ENCODE peak calls at places on chromosomes 4 and X, in five cellular contexts. One of them, this sample, is unnamed.

GRCh38 chr4:61336488-61336887 is 136.4 kb downstream of the ADGRL3 start:
- DNase-seq in mammary epithelial cell: no peak
- DNase-seq in astrocyte: no peak
- DNase-seq in IMR-90: no peak
- DNase-seq in neural progenitor cell: peak
- DNase-seq in this sample: peak

GRCh38 chr4:144645621-144646522 is at the start of gene HHIP:
- DNase-seq in mammary epithelial cell: peak
- DNase-seq in astrocyte: peak
- DNase-seq in IMR-90: peak
- DNase-seq in neural progenitor cell: peak
- DNase-seq in this sample: peak

GRCh38 chr4:120071192-120071795 is 4.6 kb upstream of the MAD2L1 start:
- DNase-seq in mammary epithelial cell: peak
- DNase-seq in astrocyte: peak
- DNase-seq in IMR-90: peak
- DNase-seq in neural progenitor cell: peak
- DNase-seq in this sample: peak

GRCh38 chrX:38282044-38282443 is 45.3 kb downstream of the RPGR start:
- DNase-seq in mammary epithelial cell: no peak
- DNase-seq in astrocyte: no peak
- DNase-seq in IMR-90: no peak
- DNase-seq in neural progenitor cell: peak
- DNase-seq in this sample: peak

GRCh38 chr4:178556796-178557195 is 1114.6 kb upstream of the AGA start:
- DNase-seq in mammary epithelial cell: no peak
- DNase-seq in astrocyte: no peak
- DNase-seq in IMR-90: no peak
- DNase-seq in neural progenitor cell: no peak
- DNase-seq in this sample: no peak

GRCh38 chr4:107896158-107896645 is 35.1 kb upstream of the CYP2U1 start:
- DNase-seq in mammary epithelial cell: peak
- DNase-seq in astrocyte: peak
- DNase-seq in IMR-90: peak
- DNase-seq in neural progenitor cell: no peak
- DNase-seq in this sample: no peak

GRCh38 chr4:49058306-49058705 is 72.2 kb downstream of the CWH43 start:
- DNase-seq in mammary epithelial cell: no peak
- DNase-seq in astrocyte: no peak
- DNase-seq in IMR-90: no peak
- DNase-seq in neural progenitor cell: no peak
- DNase-seq in this sample: no peak

GRCh38 chr4:39476181-39476873 is 17.5 kb downstream of the LIAS start:
- DNase-seq in mammary epithelial cell: no peak
- DNase-seq in astrocyte: no peak
- DNase-seq in IMR-90: peak
- DNase-seq in neural progenitor cell: no peak
- DNase-seq in this sample: no peak

GRCh38 chr4:163679189-163679588 is 184.7 kb downstream of the TMA16 start:
- DNase-seq in mammary epithelial cell: no peak
- DNase-seq in astrocyte: peak
- DNase-seq in IMR-90: peak
- DNase-seq in neural progenitor cell: peak
- DNase-seq in this sample: no peak

GRCh38 chr4:146545102-146545501 is 23.4 kb upstream of the SLC10A7 start:
- DNase-seq in mammary epithelial cell: peak
- DNase-seq in astrocyte: no peak
- DNase-seq in IMR-90: peak
- DNase-seq in neural progenitor cell: peak
- DNase-seq in this sample: peak

GRCh38 chrX:107146670-107147069 is 28.0 kb upstream of the RBM41 start:
- DNase-seq in mammary epithelial cell: peak
- DNase-seq in astrocyte: no peak
- DNase-seq in IMR-90: peak
- DNase-seq in neural progenitor cell: no peak
- DNase-seq in this sample: no peak

GRCh38 chr4:175412161-175412560 is 399.9 kb downstream of the GPM6A start:
- DNase-seq in mammary epithelial cell: peak
- DNase-seq in astrocyte: peak
- DNase-seq in IMR-90: peak
- DNase-seq in neural progenitor cell: no peak
- DNase-seq in this sample: no peak

GRCh38 chr4:2932951-2933565 is 30.1 kb downstream of the NOP14 start:
- DNase-seq in mammary epithelial cell: no peak
- DNase-seq in astrocyte: no peak
- DNase-seq in IMR-90: no peak
- DNase-seq in neural progenitor cell: no peak
- DNase-seq in this sample: peak

GRCh38 chr4:29852537-29852936 is 867.6 kb upstream of the PCDH7 start:
- DNase-seq in mammary epithelial cell: no peak
- DNase-seq in astrocyte: no peak
- DNase-seq in IMR-90: no peak
- DNase-seq in neural progenitor cell: no peak
- DNase-seq in this sample: no peak

GRCh38 chrX:31199051-31199769 is 127.4 kb upstream of the FTHL17 start:
- DNase-seq in mammary epithelial cell: peak
- DNase-seq in astrocyte: no peak
- DNase-seq in IMR-90: no peak
- DNase-seq in neural progenitor cell: no peak
- DNase-seq in this sample: no peak

GRCh38 chr4:96713271-96713670 is 873.4 kb downstream of the PDHA2 start:
- DNase-seq in mammary epithelial cell: no peak
- DNase-seq in astrocyte: peak
- DNase-seq in IMR-90: no peak
- DNase-seq in neural progenitor cell: no peak
- DNase-seq in this sample: no peak

GRCh38 chrX:133437771-133438170 is 22.5 kb upstream of the GPC4 start:
- DNase-seq in mammary epithelial cell: no peak
- DNase-seq in astrocyte: no peak
- DNase-seq in IMR-90: no peak
- DNase-seq in neural progenitor cell: no peak
- DNase-seq in this sample: no peak

GRCh38 chrX:113929004-113929403 is 654.9 kb upstream of the HTR2C start:
- DNase-seq in mammary epithelial cell: peak
- DNase-seq in astrocyte: peak
- DNase-seq in IMR-90: peak
- DNase-seq in neural progenitor cell: peak
- DNase-seq in this sample: peak

GRCh38 chrX:109600114-109600710 is 24.8 kb downstream of the KCNE5 start:
- DNase-seq in mammary epithelial cell: no peak
- DNase-seq in astrocyte: peak
- DNase-seq in IMR-90: no peak
- DNase-seq in neural progenitor cell: peak
- DNase-seq in this sample: peak

GRCh38 chr4:137125011-137125410 is 407.3 kb downstream of the PCDH18 start:
- DNase-seq in mammary epithelial cell: peak
- DNase-seq in astrocyte: peak
- DNase-seq in IMR-90: peak
- DNase-seq in neural progenitor cell: no peak
- DNase-seq in this sample: no peak

GRCh38 chr4:20253799-20254409 is 2.2 kb downstream of the SLIT2 start:
- DNase-seq in mammary epithelial cell: no peak
- DNase-seq in astrocyte: peak
- DNase-seq in IMR-90: peak
- DNase-seq in neural progenitor cell: peak
- DNase-seq in this sample: peak

GRCh38 chr4:147078875-147079658 is 133.4 kb upstream of the TTC29 start:
- DNase-seq in mammary epithelial cell: peak
- DNase-seq in astrocyte: peak
- DNase-seq in IMR-90: no peak
- DNase-seq in neural progenitor cell: no peak
- DNase-seq in this sample: no peak

GRCh38 chr4:153497988-153498967 is 32.1 kb downstream of the TMEM131L start:
- DNase-seq in mammary epithelial cell: no peak
- DNase-seq in astrocyte: peak
- DNase-seq in IMR-90: peak
- DNase-seq in neural progenitor cell: no peak
- DNase-seq in this sample: no peak

GRCh38 chr4:153497091-153497531 is 31.0 kb downstream of the TMEM131L start:
- DNase-seq in mammary epithelial cell: peak
- DNase-seq in astrocyte: peak
- DNase-seq in IMR-90: peak
- DNase-seq in neural progenitor cell: no peak
- DNase-seq in this sample: peak

GRCh38 chr4:153501578-153501977 is 35.4 kb downstream of the TMEM131L start:
- DNase-seq in mammary epithelial cell: no peak
- DNase-seq in astrocyte: no peak
- DNase-seq in IMR-90: no peak
- DNase-seq in neural progenitor cell: no peak
- DNase-seq in this sample: no peak

GRCh38 chr4:153495480-153496206 is 29.5 kb downstream of the TMEM131L start:
- DNase-seq in mammary epithelial cell: peak
- DNase-seq in astrocyte: no peak
- DNase-seq in IMR-90: no peak
- DNase-seq in neural progenitor cell: no peak
- DNase-seq in this sample: no peak

DNA sequence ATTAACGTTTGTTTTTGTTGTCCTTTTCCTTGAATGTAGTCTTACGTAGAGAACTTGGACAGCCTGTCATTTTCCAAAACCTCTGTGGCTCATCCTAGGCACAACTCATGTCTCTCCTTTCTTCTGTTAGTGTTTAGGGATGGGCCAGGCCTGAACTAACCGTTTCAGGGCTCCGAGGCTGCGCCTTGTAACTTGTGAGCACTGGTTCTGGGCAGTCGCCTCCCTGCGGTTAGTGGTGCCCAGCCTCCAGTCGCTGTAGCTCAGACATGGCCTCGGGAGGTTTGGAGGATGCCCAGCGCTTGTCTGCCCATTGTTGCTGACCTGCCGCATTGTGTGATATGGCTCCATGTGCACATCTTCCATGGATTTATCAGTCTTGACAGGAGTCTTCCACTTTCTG is 32.8 kb downstream of the TMEM131L start:
- DNase-seq in mammary epithelial cell: no peak
- DNase-seq in astrocyte: no peak
- DNase-seq in IMR-90: no peak
- DNase-seq in neural progenitor cell: no peak
- DNase-seq in this sample: no peak
- H3K9ac ChIP-seq in mammary epithelial cell: no peak
- H3K9ac ChIP-seq in astrocyte: no peak
- H3K9ac ChIP-seq in IMR-90: no peak
- H3K9ac ChIP-seq in neural progenitor cell: no peak
- H3K9ac ChIP-seq in this sample: no peak

GRCh38 chr4:74942918-74943253 is 10.0 kb downstream of the PARM1 start:
- DNase-seq in mammary epithelial cell: no peak
- DNase-seq in astrocyte: no peak
- DNase-seq in IMR-90: no peak
- DNase-seq in neural progenitor cell: no peak
- DNase-seq in this sample: no peak
- H3K27ac ChIP-seq in mammary epithelial cell: no peak
- H3K27ac ChIP-seq in astrocyte: no peak
- H3K27ac ChIP-seq in IMR-90: no peak
- H3K27ac ChIP-seq in neural progenitor cell: no peak
- H3K27ac ChIP-seq in this sample: no peak

GRCh38 chr4:185810746-185811508 is 1.1 kb downstream of the SORBS2 start:
- DNase-seq in mammary epithelial cell: peak
- DNase-seq in astrocyte: no peak
- DNase-seq in IMR-90: no peak
- DNase-seq in neural progenitor cell: peak
- DNase-seq in this sample: peak

GRCh38 chr4:185817403-185817818 is 5.4 kb upstream of the SORBS2 start:
- DNase-seq in mammary epithelial cell: no peak
- DNase-seq in astrocyte: no peak
- DNase-seq in IMR-90: no peak
- DNase-seq in neural progenitor cell: no peak
- DNase-seq in this sample: no peak

GRCh38 chr4:185813133-185813532 is 1.1 kb upstream of the SORBS2 start:
- DNase-seq in mammary epithelial cell: no peak
- DNase-seq in astrocyte: no peak
- DNase-seq in IMR-90: no peak
- DNase-seq in neural progenitor cell: no peak
- DNase-seq in this sample: no peak

GRCh38 chr4:185809517-185810071 is 2.4 kb downstream of the SORBS2 start:
- DNase-seq in mammary epithelial cell: no peak
- DNase-seq in astrocyte: no peak
- DNase-seq in IMR-90: no peak
- DNase-seq in neural progenitor cell: no peak
- DNase-seq in this sample: no peak

GRCh38 chr4:185811509-185812364 is at the start of gene SORBS2:
- DNase-seq in mammary epithelial cell: peak
- DNase-seq in astrocyte: peak
- DNase-seq in IMR-90: peak
- DNase-seq in neural progenitor cell: peak
- DNase-seq in this sample: no peak
- H3K9ac ChIP-seq in mammary epithelial cell: peak
- H3K9ac ChIP-seq in astrocyte: peak
- H3K9ac ChIP-seq in IMR-90: no peak
- H3K9ac ChIP-seq in neural progenitor cell: no peak
- H3K9ac ChIP-seq in this sample: peak

GRCh38 chr4:185742766-185743165 is 69.2 kb downstream of the SORBS2 start:
- DNase-seq in mammary epithelial cell: peak
- DNase-seq in astrocyte: peak
- DNase-seq in IMR-90: no peak
- DNase-seq in neural progenitor cell: no peak
- DNase-seq in this sample: no peak
- H3K27ac ChIP-seq in mammary epithelial cell: no peak
- H3K27ac ChIP-seq in astrocyte: no peak
- H3K27ac ChIP-seq in IMR-90: no peak
- H3K27ac ChIP-seq in neural progenitor cell: no peak
- H3K27ac ChIP-seq in this sample: no peak

DNA sequence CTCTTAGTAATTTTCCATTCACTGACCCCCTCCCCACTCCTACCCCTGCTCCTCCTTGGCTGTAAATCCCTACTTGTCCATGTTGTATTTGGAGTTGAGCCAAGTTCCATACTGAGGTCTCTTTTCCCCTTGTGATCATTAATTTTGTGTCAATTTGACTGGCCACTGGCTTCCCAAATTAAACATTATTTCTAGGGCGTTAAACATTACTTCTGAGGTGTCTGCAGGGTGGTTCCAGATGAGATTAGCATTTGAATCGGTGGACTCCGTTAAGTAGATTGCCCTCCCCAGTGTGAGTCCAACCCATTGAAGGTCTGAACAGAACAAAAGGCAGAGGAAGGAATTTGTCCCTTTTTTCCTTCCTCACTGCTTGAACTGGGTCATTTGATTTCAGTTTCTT is 25.7 kb downstream of the SLC39A8 start:
- DNase-seq in mammary epithelial cell: no peak
- DNase-seq in astrocyte: no peak
- DNase-seq in IMR-90: no peak
- DNase-seq in neural progenitor cell: peak
- DNase-seq in this sample: peak
- H3K9ac ChIP-seq in mammary epithelial cell: no peak
- H3K9ac ChIP-seq in astrocyte: no peak
- H3K9ac ChIP-seq in IMR-90: no peak
- H3K9ac ChIP-seq in neural progenitor cell: no peak
- H3K9ac ChIP-seq in this sample: no peak

GRCh38 chr4:38100474-38101255 is 140.5 kb downstream of the PTTG2 start:
- DNase-seq in mammary epithelial cell: peak
- DNase-seq in astrocyte: no peak
- DNase-seq in IMR-90: no peak
- DNase-seq in neural progenitor cell: no peak
- DNase-seq in this sample: no peak
- H3K27ac ChIP-seq in mammary epithelial cell: peak
- H3K27ac ChIP-seq in astrocyte: peak
- H3K27ac ChIP-seq in IMR-90: peak
- H3K27ac ChIP-seq in neural progenitor cell: no peak
- H3K27ac ChIP-seq in this sample: no peak